ENCODE peak calls at places on chromosomes 4 and X, in nine cellular contexts. H is GM23248; I is NCI-H1048; Y is GM04504; F is GM04503; N is ELR; W is right cardiac atrium; Q is omental fat pad; X is stimulated activated effector memory CD8-positive, alpha-beta T cell treated with anti-CD3 and anti-CD28 coated beads, Interleukin-12 subunit alpha, Interleukin-12 subunit beta, amount 100 ng/mL, for 72 hours. Z is an unnamed sample.

GRCh38 chr4:119300072-119300387 is 21.9 kb downstream of the FABP2 start:
- DNase-seq in H (peak), I (no peak), Y (peak), F (no peak), N (peak), W (peak), Q (no peak), X (no peak), Z (peak)

GRCh38 chrX:153766098-153766817 is 2.2 kb downstream of the PLXNB3 start:
- DNase-seq in H (peak), I (no peak), Y (peak), F (peak), N (peak), W (peak), Q (no peak), X (no peak), Z (peak)

GRCh38 chrX:23879380-23880090 is 28.2 kb downstream of the APOO start:
- DNase-seq in H (no peak), I (no peak), Y (no peak), F (no peak), N (no peak), W (no peak), Q (no peak), X (no peak), Z (no peak)

GRCh38 chrX:103356023-103356798 is at the start of gene TCEAL9:
- DNase-seq in H (peak), I (peak), Y (no peak), F (no peak), N (peak), W (peak), Q (no peak), X (no peak), Z (peak)

GRCh38 chr4:17029964-17030363 is 131.5 kb upstream of the LDB2 start:
- DNase-seq in H (no peak), I (no peak), Y (no peak), F (no peak), N (no peak), W (no peak), Q (no peak), X (no peak), Z (no peak)

GRCh38 chr4:21765810-21766407 is 182.7 kb downstream of the KCNIP4 start:
- DNase-seq in H (peak), I (no peak), Y (no peak), F (no peak), N (peak), W (no peak), Q (no peak), X (no peak), Z (peak)

GRCh38 chr4:20255823-20256222 is 4.1 kb downstream of the SLIT2 start:
- DNase-seq in H (peak), I (no peak), Y (no peak), F (no peak), N (peak), W (no peak), Q (no peak), X (no peak), Z (peak)

GRCh38 chr4:151613290-151613689 is 147.5 kb downstream of the GATB start:
- DNase-seq in H (no peak), I (no peak), Y (no peak), F (no peak), N (no peak), W (no peak), Q (no peak), X (no peak), Z (no peak)

GRCh38 chr4:26183017-26183416 is 137.8 kb upstream of the RBPJ start:
- DNase-seq in H (peak), I (no peak), Y (no peak), F (no peak), N (peak), W (no peak), Q (no peak), X (no peak), Z (peak)

GRCh38 chr4:78138252-78138651 is 81.1 kb downstream of the FRAS1 start:
- DNase-seq in H (no peak), I (no peak), Y (no peak), F (no peak), N (no peak), W (no peak), Q (no peak), X (no peak), Z (no peak)

GRCh38 chr4:82293304-82293703 is 80.5 kb downstream of the HNRNPD start:
- DNase-seq in H (no peak), I (no peak), Y (no peak), F (no peak), N (no peak), W (no peak), Q (no peak), X (no peak), Z (no peak)

GRCh38 chr4:3303445-3303824 is 10.6 kb downstream of the RGS12 start:
- DNase-seq in H (no peak), I (no peak), Y (no peak), F (no peak), N (no peak), W (no peak), Q (no peak), X (no peak), Z (no peak)

GRCh38 chr4:173379929-173380328 is 9.2 kb downstream of the SAP30 start:
- DNase-seq in H (no peak), I (no peak), Y (no peak), F (no peak), N (no peak), W (no peak), Q (no peak), X (no peak), Z (no peak)

GRCh38 chrX:3362956-3363355 is 16.5 kb upstream of the MXRA5 start:
- DNase-seq in H (no peak), I (no peak), Y (no peak), F (no peak), N (no peak), W (no peak), Q (no peak), X (no peak), Z (no peak)

GRCh38 chrX:16633754-16634153 is 16.2 kb upstream of the S100G start:
- DNase-seq in H (peak), I (no peak), Y (no peak), F (no peak), N (peak), W (no peak), Q (no peak), X (no peak), Z (peak)

GRCh38 chr4:4541040-4541631 is 712 bp downstream of the STX18 start:
- DNase-seq in H (peak), I (no peak), Y (peak), F (no peak), N (peak), W (no peak), Q (no peak), X (no peak), Z (peak)

GRCh38 chrX:54714424-54714823 is 83.6 kb downstream of the ITIH6 start:
- DNase-seq in H (no peak), I (no peak), Y (no peak), F (no peak), N (no peak), W (no peak), Q (no peak), X (no peak), Z (no peak)

GRCh38 chr4:65383589-65384305 is 286.5 kb downstream of the EPHA5 start:
- DNase-seq in H (no peak), I (no peak), Y (no peak), F (no peak), N (peak), W (no peak), Q (no peak), X (no peak), Z (peak)

GRCh38 chrX:40746536-40746935 is 11.2 kb upstream of the MED14 start:
- DNase-seq in H (no peak), I (no peak), Y (no peak), F (no peak), N (no peak), W (no peak), Q (no peak), X (no peak), Z (no peak)

GRCh38 chrX:118370921-118371624 is 25.2 kb downstream of the WDR44 start:
- DNase-seq in H (peak), I (no peak), Y (no peak), F (no peak), N (peak), W (no peak), Q (no peak), X (no peak), Z (peak)

GRCh38 chr4:71290074-71290473 is 48.7 kb upstream of the SLC4A4 start:
- DNase-seq in H (peak), I (no peak), Y (peak), F (peak), N (peak), W (no peak), Q (no peak), X (no peak), Z (peak)

Z was measured in EH.